ENCODE peak calls at places on chromosome 5, in five cellular contexts. I, T, O, A and R are unnamed samples.

GRCh38 chr5:37803487-37803886 is 36.4 kb downstream of the GDNF start:
- DNase-seq in O (no peak), I (peak; percentile 53), T (no peak), A (no peak), R (no peak)

GRCh38 chr5:128596071-128596470 is 58.0 kb upstream of the FBN2 start:
- DNase-seq in I (peak; percentile 58), A (no peak), T (no peak), O (no peak), R (no peak)

GRCh38 chr5:159838551-159839222 is 77.6 kb upstream of the ADRA1B start:
- DNase-seq in I (peak; percentile 27), T (no peak), A (no peak), O (no peak), R (no peak)

GRCh38 chr5:53091304-53091703 is 18.3 kb downstream of the MOCS2 start:
- DNase-seq in O (no peak), I (peak; percentile 72), T (no peak), A (no peak), R (no peak)

GRCh38 chr5:43409809-43410271 is 2.4 kb downstream of the CCL28 start:
- DNase-seq in I (no peak), T (no peak), O (no peak), A (no peak), R (no peak)

GRCh38 chr5:16980983-16981382 is 44.9 kb upstream of the MYO10 start:
- DNase-seq in O (no peak), A (no peak), T (no peak), I (peak; percentile 23), R (no peak)

GRCh38 chr5:143036146-143036927 is 266.2 kb downstream of the ARHGAP26 start:
- DNase-seq in T (no peak), O (peak; percentile 78), I (no peak), A (no peak), R (no peak)

GRCh38 chr5:31225118-31225517 is 31.6 kb downstream of the CDH6 start:
- DNase-seq in T (no peak), A (no peak), I (no peak), O (no peak), R (no peak)

GRCh38 chr5:8981496-8981895 is 564.4 kb downstream of the SEMA5A start:
- DNase-seq in T (no peak), A (no peak), O (no peak), I (peak; percentile 62), R (no peak)

GRCh38 chr5:115831163-115831768 is 10.1 kb downstream of the ATG12 start:
- DNase-seq in T (no peak), A (peak; percentile 6), O (peak; percentile 38), I (peak; percentile 65), R (no peak)

GRCh38 chr5:156037151-156037909 is 289.6 kb upstream of the SGCD start:
- DNase-seq in I (no peak), O (no peak), T (no peak), A (no peak), R (no peak)

GRCh38 chr5:90410178-90410762 is 714 bp upstream of the CETN3 start:
- DNase-seq in A (peak; percentile 5), O (no peak), T (no peak), I (peak; percentile 10), R (no peak)

GRCh38 chr5:115601709-115602584 is at the start of gene TICAM2:
- DNase-seq in O (peak; percentile 90), T (no peak), I (peak; percentile 88), A (peak; percentile 84), R (no peak)

GRCh38 chr5:177554474-177555111 is at the start of gene FAM193B:
- DNase-seq in O (peak; percentile 94), A (peak; percentile 94), T (peak; percentile 41), I (peak; percentile 98), R (peak; percentile 92)

GRCh38 chr5:167653645-167654106 is 637.8 kb upstream of the WWC1 start:
- DNase-seq in T (no peak), O (no peak), I (peak; percentile 47), A (no peak), R (no peak)

GRCh38 chr5:5667136-5667554 is 244.7 kb downstream of the ICE1 start:
- DNase-seq in A (no peak), T (no peak), O (no peak), I (no peak), R (no peak)

GRCh38 chr5:5666389-5666788 is 243.9 kb downstream of the ICE1 start:
- DNase-seq in A (no peak), O (no peak), T (no peak), I (no peak), R (no peak)

GRCh38 chr5:5666076-5666365 is 243.5 kb downstream of the ICE1 start:
- DNase-seq in A (no peak), I (no peak), O (no peak), T (no peak), R (no peak)

GRCh38 chr5:5665225-5666075 is 243.0 kb downstream of the ICE1 start:
- DNase-seq in O (no peak), I (no peak), A (no peak), T (peak; percentile 23), R (no peak)
- H3K4me3 ChIP-seq in O (no peak overlapping the region), I (no peak overlapping the region), A (no peak overlapping the region), T (no peak overlapping the region), R (no peak overlapping the region)

GRCh38 chr5:35195472-35195852 is 34.8 kb downstream of the PRLR start:
- DNase-seq in A (no peak), I (no peak), T (no peak), O (no peak), R (no peak)
- H3K4me3 ChIP-seq in A (no peak overlapping the region), I (no peak overlapping the region), T (no peak overlapping the region), O (no peak overlapping the region), R (no peak overlapping the region)

GRCh38 chr5:162377895-162378294 is 310.3 kb downstream of the GABRG2 start:
- DNase-seq in O (no peak), I (no peak), T (no peak), A (no peak), R (no peak)
- H3K4me3 ChIP-seq in O (no peak overlapping the region), I (no peak overlapping the region), T (no peak overlapping the region), A (no peak overlapping the region), R (no peak overlapping the region)

DNA sequence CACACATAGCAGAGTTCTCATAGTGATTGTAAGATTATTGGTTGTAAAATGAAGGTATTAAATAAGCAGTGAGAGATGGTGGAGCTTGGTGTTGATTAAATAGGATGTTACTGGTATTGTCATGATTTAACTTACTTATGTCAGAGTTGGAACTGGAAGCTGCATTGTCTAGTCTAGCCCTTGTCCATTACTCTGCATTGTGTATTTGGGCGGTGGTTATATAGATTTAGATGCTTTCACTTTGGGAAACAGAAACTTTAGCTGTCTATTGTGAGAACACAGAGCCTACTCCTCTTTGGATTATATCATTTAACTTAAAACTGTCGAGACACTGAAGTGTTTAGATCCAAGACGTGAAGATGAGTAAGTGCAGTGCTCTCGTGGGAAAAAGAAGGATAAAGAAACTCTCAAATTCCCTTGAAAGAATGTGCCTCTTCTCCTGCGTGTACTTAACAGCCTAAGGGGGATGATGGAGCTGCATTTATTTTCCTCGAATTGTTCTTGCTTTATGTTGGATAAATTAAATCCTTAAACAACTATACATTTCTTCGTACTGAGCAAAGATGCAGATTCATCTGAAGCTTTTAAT is 21.5 kb downstream of the FBXL7 start:
- DNase-seq in T (no peak), I (peak; percentile 39), A (no peak), O (no peak), R (no peak)
- H3K4me3 ChIP-seq in T (no peak overlapping the region), I (no peak overlapping the region), A (no peak overlapping the region), O (no peak overlapping the region), R (no peak overlapping the region)

GRCh38 chr5:171337207-171337562 is 28.1 kb downstream of the TLX3 start:
- DNase-seq in T (no peak), I (no peak), A (no peak), O (no peak), R (no peak)
- H3K4me3 ChIP-seq in T (peak overlapping the region; percentile 38), I (peak overlapping the region; percentile 46), A (no peak overlapping the region), O (no peak overlapping the region), R (no peak overlapping the region)

DNA sequence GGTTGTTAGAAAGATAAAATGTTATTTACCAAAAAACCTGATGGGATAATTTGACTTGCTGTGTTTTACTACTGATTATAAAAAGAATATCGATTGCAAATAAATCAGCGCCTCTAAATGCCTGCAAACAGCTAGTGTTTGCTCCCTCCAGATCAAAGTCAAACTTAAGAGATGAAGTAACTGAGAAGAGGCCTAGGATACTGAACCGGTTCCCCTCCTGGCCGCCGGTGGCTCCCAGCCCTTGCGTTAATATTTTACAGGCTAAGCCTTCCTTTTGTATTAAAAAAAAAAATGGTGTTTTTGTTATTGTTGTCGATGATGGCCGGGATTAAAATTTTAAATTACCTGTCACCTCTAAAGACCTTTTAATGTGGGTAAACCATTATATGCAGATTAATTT is 2.6 kb downstream of the IRX1 start:
- DNase-seq in I (no peak), O (no peak), T (no peak), A (no peak), R (no peak)
- H3K4me3 ChIP-seq in I (peak overlapping the region; percentile 49), O (no peak overlapping the region), T (peak overlapping the region; percentile 15), A (no peak overlapping the region), R (no peak overlapping the region)

GRCh38 chr5:36523450-36523849 is 83.0 kb upstream of the SLC1A3 start:
- DNase-seq in A (no peak), T (no peak), I (no peak), O (no peak), R (no peak)
- H3K4me3 ChIP-seq in A (no peak overlapping the region), T (no peak overlapping the region), I (no peak overlapping the region), O (no peak overlapping the region), R (no peak overlapping the region)

GRCh38 chr5:132774896-132775295 is 2.1 kb downstream of the SEPTIN8 start:
- DNase-seq in O (no peak), T (no peak), I (no peak), A (no peak), R (no peak)
- H3K4me3 ChIP-seq in O (no peak overlapping the region), T (no peak overlapping the region), I (no peak overlapping the region), A (no peak overlapping the region), R (no peak overlapping the region)

GRCh38 chr5:55848783-55849182 is 2.4 kb upstream of the IL31RA start:
- DNase-seq in O (no peak), I (no peak), T (no peak), A (no peak), R (no peak)
- H3K4me3 ChIP-seq in O (no peak overlapping the region), I (no peak overlapping the region), T (no peak overlapping the region), A (no peak overlapping the region), R (no peak overlapping the region)

GRCh38 chr5:172548981-172549707 is 91.9 kb upstream of the NEURL1B start:
- DNase-seq in A (no peak), T (no peak), O (no peak), I (no peak), R (no peak)
- H3K4me3 ChIP-seq in A (no peak overlapping the region), T (no peak overlapping the region), O (no peak overlapping the region), I (no peak overlapping the region), R (no peak overlapping the region)